ENCODE peak calls at places on chromosomes 1 and 21, in seven cellular contexts. X is lower lobe of right lung, P is lower leg skin, R is OCI-LY7, M is body of pancreas, O is H9, C is pancreas. V is an unnamed sample.

GRCh38 chr1:168833352-168833751 is 104.3 kb upstream of the DPT start:
- DNase-seq in X (no peak), P (no peak), R (no peak), M (no peak), O (no peak), C (no peak), V (no peak)

GRCh38 chr1:42815938-42816599 is 853 bp upstream of the ERMAP start:
- DNase-seq in X (no peak), P (no peak), R (peak; percentile 3), M (no peak), O (peak; percentile 37), C (no peak), V (no peak)

GRCh38 chr1:203252678-203253077 is 23.2 kb upstream of the CHIT1 start:
- DNase-seq in X (no peak), P (no peak), R (no peak), M (no peak), O (no peak), C (no peak), V (no peak)

GRCh38 chr1:161199506-161200119 is 759 bp upstream of the ADAMTS4 start:
- DNase-seq in X (no peak), P (peak; percentile 83), R (no peak), M (no peak), O (no peak), C (no peak), V (no peak)

GRCh38 chr1:16082283-16083038 is 9.0 kb upstream of the FAM131C start:
- DNase-seq in X (peak; percentile 76), P (peak; percentile 89), R (peak; percentile 66), M (peak; percentile 69), O (peak; percentile 83), C (no peak), V (peak; percentile 15)

GRCh38 chr1:53959664-53960250 is 13.6 kb downstream of the LRRC42 start:
- DNase-seq in X (no peak), P (no peak), R (peak; percentile 55), M (no peak), O (no peak), C (no peak), V (no peak)

GRCh38 chr1:37325509-37326437 is 148.6 kb upstream of the ZC3H12A start:
- DNase-seq in X (no peak), P (no peak), R (no peak), M (no peak), O (peak; percentile 73), C (no peak), V (no peak)

GRCh38 chr1:205572426-205572825 is 59.4 kb downstream of the ELK4 start:
- DNase-seq in X (no peak), P (peak; percentile 75), R (no peak), M (no peak), O (peak; percentile 1), C (no peak), V (no peak)

GRCh38 chr1:7424352-7424890 is 346.7 kb upstream of the VAMP3 start:
- DNase-seq in X (no peak), P (no peak), R (no peak), M (peak; percentile 82), O (no peak), C (peak; percentile 66), V (no peak)

GRCh38 chr21:44773291-44773932 is 28.2 kb downstream of the UBE2G2 start:
- DNase-seq in X (no peak), P (peak; percentile 72), R (no peak), M (no peak), O (no peak), C (no peak), V (peak; percentile 94)

GRCh38 chr1:211698161-211699026 is 23.0 kb upstream of the NEK2 start:
- DNase-seq in X (peak; percentile 91), P (peak; percentile 93), R (peak; percentile 75), M (peak; percentile 90), O (peak; percentile 88), C (peak; percentile 83), V (no peak)

GRCh38 chr1:42335809-42336518 is 929 bp upstream of the FOXJ3 start:
- DNase-seq in X (no peak), P (no peak), R (no peak), M (peak; percentile 53), O (no peak), C (no peak), V (no peak)

DNA sequence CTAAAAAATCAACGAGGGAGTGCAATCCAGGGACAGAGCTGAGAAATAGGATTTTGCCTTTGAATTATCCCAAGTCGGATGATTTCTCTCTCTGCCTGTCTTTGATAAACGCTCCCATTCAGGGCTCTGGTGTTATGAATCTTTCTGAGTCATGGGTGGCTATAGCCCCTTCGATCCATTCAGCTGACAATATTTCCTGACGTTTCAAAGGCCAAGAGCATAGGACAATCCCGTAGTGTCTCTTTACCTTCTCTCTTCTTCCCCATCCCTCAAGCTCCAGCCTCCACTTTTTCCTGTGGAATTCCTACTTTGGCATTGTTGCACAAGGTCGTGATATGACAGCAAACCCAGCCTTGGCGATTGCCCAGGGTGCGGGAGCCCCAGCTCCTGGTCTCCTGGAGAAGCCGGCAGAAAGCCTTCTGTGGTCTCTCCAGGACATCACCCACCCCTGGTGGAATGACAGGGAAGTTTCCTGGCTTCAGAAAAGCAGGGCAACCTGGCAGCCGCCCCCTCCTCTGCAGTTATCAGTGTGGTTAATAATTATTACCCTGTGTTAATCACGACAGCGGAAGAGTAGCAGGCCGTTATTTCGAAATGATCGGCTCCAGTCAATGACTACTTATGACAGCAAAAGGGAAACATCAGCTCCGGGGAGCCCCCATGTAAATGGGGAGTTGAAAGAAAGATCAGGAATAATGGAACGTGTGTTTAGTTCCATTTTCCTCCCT is 8.1 kb upstream of the PLXNA2 start:
- DNase-seq in X (peak; percentile 64), P (no peak), R (no peak), M (peak; percentile 70), O (peak; percentile 42), C (no peak), V (peak; percentile 6)
- TF ChIP-seq CTCF in X (peak; percentile 78), P (no peak), R (no peak), M (peak; percentile 40), O (peak; percentile 58), C (peak; percentile 17), V (peak; percentile 57)

GRCh38 chr1:237938553-237938952 is 47.8 kb upstream of the ZP4 start:
- DNase-seq in X (no peak), P (no peak), R (no peak), M (no peak), O (peak; percentile 53), C (no peak), V (no peak)
- TF ChIP-seq CTCF in X (no peak), P (no peak), R (no peak), M (no peak), O (peak; percentile 69), C (no peak), V (peak; percentile 52)

DNA sequence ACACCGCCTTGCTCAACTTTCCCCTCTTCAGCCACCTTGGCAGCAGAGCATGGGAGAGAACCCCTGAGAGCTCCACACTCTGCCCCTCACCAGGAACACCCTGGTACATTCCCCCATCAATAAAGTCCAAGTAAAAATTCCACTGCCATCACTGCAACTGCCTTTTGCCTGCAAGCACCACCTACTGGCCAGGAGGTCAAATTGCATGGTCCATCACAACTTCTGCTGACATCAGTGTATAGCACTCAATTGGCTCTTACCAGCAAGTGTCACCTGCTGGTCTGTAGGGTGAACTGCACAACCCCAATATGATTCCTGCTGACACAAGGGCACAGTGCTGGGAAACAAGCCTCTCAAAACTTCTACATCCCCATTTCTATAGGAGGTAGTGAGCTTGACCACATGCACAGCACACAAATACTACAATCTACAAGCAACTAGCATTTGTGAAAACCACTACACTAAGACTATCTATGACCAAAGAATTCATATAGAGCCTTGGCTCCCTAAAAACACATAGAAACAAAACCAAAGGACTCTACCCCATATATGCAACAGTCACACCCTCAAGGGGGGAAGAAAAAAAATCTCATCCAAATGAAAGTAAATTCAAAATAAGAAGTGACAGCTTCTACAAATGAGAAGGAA is 69.2 kb downstream of the FASLG start:
- DNase-seq in X (no peak), P (no peak), R (peak; percentile 63), M (no peak), O (peak; percentile 76), C (no peak), V (no peak)
- TF ChIP-seq CTCF in X (peak; percentile 46), P (no peak), R (peak; percentile 94), M (peak; percentile 32), O (peak; percentile 94), C (peak; percentile 10), V (peak; percentile 79)

GRCh38 chr1:27887215-27888035 is 15.1 kb downstream of the THEMIS2 start:
- DNase-seq in X (no peak), P (no peak), R (peak; percentile 77), M (peak; percentile 43), O (no peak), C (no peak), V (no peak)

GRCh38 chr1:27886744-27887143 is 14.4 kb downstream of the THEMIS2 start:
- DNase-seq in X (no peak), P (no peak), R (no peak), M (no peak), O (no peak), C (no peak), V (no peak)

GRCh38 chr1:27889506-27889905 is 17.2 kb downstream of the THEMIS2 start:
- DNase-seq in X (no peak), P (no peak), R (no peak), M (no peak), O (no peak), C (no peak), V (no peak)

GRCh38 chr1:27886353-27886679 is 14.0 kb downstream of the THEMIS2 start:
- DNase-seq in X (no peak), P (peak; percentile 21), R (no peak), M (no peak), O (no peak), C (no peak), V (no peak)

DNA sequence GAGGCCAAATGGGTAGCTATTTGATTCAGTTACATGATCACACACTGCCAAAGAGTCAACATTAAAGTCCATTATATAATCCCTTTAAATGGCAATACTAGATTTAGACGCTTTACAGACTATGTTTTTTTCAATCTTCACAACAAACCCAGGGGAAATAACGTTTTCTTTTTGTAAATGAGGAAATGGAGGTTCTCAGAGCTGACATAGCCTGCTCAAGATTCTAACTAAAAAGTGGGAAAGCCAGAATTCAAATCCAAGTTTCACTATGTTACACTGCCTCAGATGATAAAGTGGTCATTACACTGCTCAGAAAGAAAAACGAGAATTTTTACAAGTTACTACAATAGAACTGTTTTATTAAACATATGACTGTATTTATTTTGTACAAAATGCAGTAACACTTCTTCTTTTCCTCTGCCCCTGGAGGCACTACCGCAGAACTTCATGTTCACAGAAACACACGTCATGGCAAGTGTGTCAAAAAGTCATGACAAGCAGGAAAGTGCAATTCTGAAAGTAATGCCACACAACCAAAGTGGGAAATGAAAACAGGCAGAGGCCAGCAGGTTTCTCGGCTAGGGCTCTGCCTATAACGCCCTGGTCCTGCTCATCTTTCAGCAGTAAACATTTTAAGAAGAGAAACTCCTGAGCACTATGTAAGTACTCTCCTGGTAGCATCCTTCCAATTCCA is 19.0 kb downstream of the THEMIS2 start:
- DNase-seq in X (no peak), P (no peak), R (peak; percentile 64), M (peak; percentile 68), O (no peak), C (no peak), V (no peak)
- TF ChIP-seq CTCF in X (peak; percentile 27), P (no peak), R (peak; percentile 57), M (no peak), O (no peak), C (no peak), V (no peak)

V was measured in LNCaP clone FGC.